ENCODE peak calls at places on chromosomes 5 and 9, in four cellular contexts. J is HCT116, G is dorsolateral prefrontal cortex, D is uterus. U is an unnamed sample.

GRCh38 chr9:134955801-134956200 is 38.1 kb upstream of the FCN1 start:
- DNase-seq in D (no peak), G (peak; percentile 7), J (no peak), U (no peak)

GRCh38 chr9:118422513-118422912 is 718.3 kb downstream of the TLR4 start:
- DNase-seq in J (no peak), G (no peak), D (no peak), U (no peak)

GRCh38 chr5:176675676-176676360 is 28.5 kb downstream of the TSPAN17 start:
- DNase-seq in J (peak; percentile 57), D (no peak), G (no peak), U (no peak)

GRCh38 chr5:42951847-42952411 is 88.2 kb downstream of the ANXA2R start:
- DNase-seq in D (peak; percentile 22), G (no peak), J (no peak), U (no peak)

GRCh38 chr9:109264865-109265532 is 55.9 kb downstream of the EPB41L4B start:
- DNase-seq in J (no peak), D (no peak), G (no peak), U (no peak)

GRCh38 chr9:133128152-133128551 is 7.1 kb upstream of the RALGDS start:
- DNase-seq in J (no peak), D (no peak), G (no peak), U (no peak)

GRCh38 chr5:171989276-171989675 is 17.2 kb downstream of the FBXW11 start:
- DNase-seq in G (no peak), J (no peak), D (no peak), U (no peak)

GRCh38 chr9:130938652-130939404 is at the start of gene FIBCD1:
- DNase-seq in G (no peak), D (no peak), J (peak; percentile 29), U (no peak)

GRCh38 chr9:109894921-109895758 is 115.1 kb downstream of the PALM2AKAP2 start:
- DNase-seq in J (no peak), G (no peak), D (no peak), U (no peak)

GRCh38 chr5:172748341-172748843 is 22.6 kb downstream of the DUSP1 start:
- DNase-seq in J (no peak), G (no peak), D (peak; percentile 66), U (no peak)

GRCh38 chr9:124254261-124254682 is 3.5 kb upstream of the NEK6 start:
- DNase-seq in G (no peak), J (no peak), D (no peak), U (no peak)

GRCh38 chr9:35051069-35051967 is 21.1 kb downstream of the VCP start:
- DNase-seq in J (peak; percentile 27), D (peak; percentile 43), G (no peak), U (no peak)

GRCh38 chr5:126674145-126674544 is 73.4 kb downstream of the PHAX start:
- DNase-seq in J (no peak), G (no peak), D (no peak), U (no peak)

GRCh38 chr9:82776508-82776907 is 286.4 kb downstream of the RASEF start:
- DNase-seq in D (no peak), G (no peak), J (no peak), U (no peak)

GRCh38 chr9:137696526-137696925 is 77.7 kb downstream of the EHMT1 start:
- DNase-seq in J (no peak), D (no peak), G (no peak), U (no peak)

GRCh38 chr5:82922086-82922734 is 155.0 kb downstream of the TMEM167A start:
- DNase-seq in G (peak; percentile 70), J (no peak), D (no peak), U (no peak)

GRCh38 chr9:79134654-79135053 is 437.1 kb upstream of the TLE4 start:
- DNase-seq in J (peak; percentile 12), G (no peak), D (no peak), U (no peak)

GRCh38 chr5:137182576-137182975 is 316.6 kb downstream of the SPOCK1 start:
- DNase-seq in G (no peak), D (no peak), J (no peak), U (no peak)

GRCh38 chr5:119954106-119954505 is 324.7 kb downstream of the FAM170A start:
- DNase-seq in J (no peak), G (no peak), D (no peak), U (no peak)

GRCh38 chr5:115541586-115541985 is 3.0 kb downstream of the FEM1C start:
- DNase-seq in J (no peak), D (no peak), G (no peak), U (no peak)

GRCh38 chr9:79155308-79155707 is 416.5 kb upstream of the TLE4 start:
- DNase-seq in D (no peak), G (no peak), J (no peak), U (no peak)

GRCh38 chr9:8733096-8733954 is 933.7 kb upstream of the DMAC1 start:
- DNase-seq in J (no peak), D (peak; percentile 26), G (peak; percentile 79), U (no peak)

DNA sequence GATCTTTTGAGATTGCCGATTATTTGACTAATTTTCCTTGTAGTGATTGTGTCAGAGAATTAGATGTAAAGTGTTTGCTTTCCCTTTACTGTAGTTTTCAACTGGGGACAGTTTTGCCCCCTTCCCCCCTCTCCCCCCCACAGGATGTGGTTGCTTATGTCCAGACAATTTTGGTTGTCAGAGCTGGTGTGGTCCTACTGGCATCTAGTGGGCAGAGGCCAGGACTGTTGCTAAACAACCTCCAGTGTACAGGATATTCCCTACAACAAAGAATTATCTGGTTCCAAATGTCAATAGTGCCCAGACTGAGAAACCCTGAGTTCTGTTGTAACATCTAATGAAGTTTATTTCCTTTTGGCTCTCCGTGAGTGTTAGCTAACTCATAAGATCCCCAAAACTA is 20.0 kb downstream of the TMEFF1 start:
- DNase-seq in D (no peak), J (no peak), G (no peak), U (no peak)
- TF ChIP-seq CTCF in D (no peak), J (no peak), G (peak; percentile 48), U (peak; percentile 56)

GRCh38 chr5:141095263-141095641 is 837 bp downstream of the PCDHB2 start:
- DNase-seq in J (no peak), D (no peak), G (no peak), U (no peak)

GRCh38 chr5:141100243-141100805 is at the start of gene PCDHB3:
- DNase-seq in J (peak; percentile 16), G (no peak), D (no peak), U (no peak)

DNA sequence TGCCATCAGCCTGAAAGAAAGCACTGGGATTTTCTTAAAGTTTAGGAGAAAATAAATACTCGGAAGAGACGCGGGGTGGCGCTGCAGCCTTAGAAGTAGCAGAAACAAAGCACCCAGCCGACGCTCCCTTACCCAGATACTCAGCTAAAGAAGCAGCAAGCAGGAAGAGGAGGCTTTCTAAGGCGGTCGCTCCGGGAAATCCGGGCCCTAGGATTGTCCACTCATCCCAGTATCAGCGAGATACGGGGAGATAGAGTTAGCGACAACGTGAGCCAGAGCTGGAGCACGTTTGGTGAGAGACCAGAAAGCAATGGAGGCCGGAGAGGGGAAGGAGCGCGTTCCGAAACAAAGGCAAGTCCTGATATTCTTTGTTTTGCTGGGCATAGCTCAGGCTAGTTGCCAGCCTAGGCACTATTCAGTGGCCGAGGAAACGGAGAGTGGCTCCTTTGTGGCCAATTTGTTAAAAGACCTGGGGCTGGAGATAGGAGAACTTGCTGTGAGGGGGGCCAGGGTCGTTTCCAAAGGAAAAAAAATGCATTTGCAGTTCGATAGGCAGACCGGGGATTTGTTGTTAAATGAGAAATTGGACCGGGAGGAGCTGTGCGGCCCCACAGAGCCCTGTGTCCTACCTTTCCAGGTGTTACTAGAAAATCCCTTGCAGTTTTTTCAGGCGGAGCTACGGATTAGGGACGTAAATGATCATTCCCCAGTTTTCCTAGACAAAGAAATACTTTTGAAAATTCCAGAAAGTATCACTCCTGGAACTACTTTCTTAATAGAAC is at the start of gene PCDHB2:
- DNase-seq in G (no peak), J (no peak), D (no peak), U (no peak)
- H3K4me3 ChIP-seq in G (peak within 1 kb of the TSS; percentile 43), J (no peak within 1 kb of the TSS), D (peak within 1 kb of the TSS; percentile 14), U (peak within 1 kb of the TSS; percentile 50)

GRCh38 chr5:111820072-111820471 is 63.1 kb upstream of the NREP start:
- DNase-seq in J (no peak), G (no peak), D (no peak), U (no peak)
- TF ChIP-seq CTCF in J (no peak), G (peak; percentile 27), D (no peak), U (peak; percentile 13)

GRCh38 chr5:123699571-123699970 is 187.6 kb downstream of the CSNK1G3 start:
- DNase-seq in D (no peak), J (no peak), G (no peak), U (no peak)

GRCh38 chr5:123696948-123697347 is 185.0 kb downstream of the CSNK1G3 start:
- DNase-seq in G (peak; percentile 91), J (no peak), D (peak; percentile 22), U (no peak)

GRCh38 chr5:123701511-123702200 is 189.7 kb downstream of the CSNK1G3 start:
- DNase-seq in D (no peak), G (no peak), J (no peak), U (no peak)

GRCh38 chr5:123705741-123706140 is 193.8 kb downstream of the CSNK1G3 start:
- DNase-seq in D (no peak), G (no peak), J (no peak), U (no peak)

GRCh38 chr5:123700624-123701023 is 188.6 kb downstream of the CSNK1G3 start:
- DNase-seq in G (no peak), J (peak; percentile 32), D (peak; percentile 15), U (peak; percentile 97)
- H3K4me3 ChIP-seq in G (no peak overlapping the region), J (no peak overlapping the region), D (no peak overlapping the region), U (no peak overlapping the region)

DNA sequence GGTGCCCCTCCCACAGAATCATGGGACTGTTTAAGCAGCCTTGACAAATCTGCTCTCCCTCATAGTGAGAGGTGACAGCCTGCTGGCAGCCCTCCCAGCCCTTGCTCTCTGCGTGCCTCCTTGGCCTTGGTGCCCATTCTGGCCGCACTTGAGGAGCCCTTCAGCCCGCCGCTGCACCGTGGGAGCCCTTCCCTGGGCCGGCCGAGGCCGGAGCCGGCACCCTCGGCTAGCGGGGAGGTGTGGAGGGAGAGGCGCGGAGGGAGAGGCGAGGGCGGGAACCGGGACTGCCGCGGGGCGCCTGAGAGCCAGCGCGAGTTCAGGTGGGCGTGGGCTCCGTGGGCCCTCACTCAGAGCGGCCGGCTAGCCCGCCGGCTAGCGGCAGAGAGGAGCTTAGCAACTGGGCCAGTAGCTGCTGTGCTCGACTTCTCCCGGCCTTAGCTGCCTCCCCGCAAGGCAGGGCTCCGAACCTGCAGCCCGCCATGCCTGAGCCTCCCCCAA is 125.9 kb upstream of the MYO10 start:
- DNase-seq in D (no peak), J (no peak), G (no peak), U (no peak)
- TF ChIP-seq CTCF in D (no peak), J (no peak), G (no peak), U (no peak)

GRCh38 chr9:4762108-4762888 is 21.3 kb upstream of the AK3 start:
- DNase-seq in J (peak; percentile 78), G (peak; percentile 70), D (peak; percentile 65), U (peak; percentile 49)

GRCh38 chr9:4764033-4764432 is 23.0 kb upstream of the AK3 start:
- DNase-seq in D (no peak), G (no peak), J (no peak), U (no peak)

GRCh38 chr9:4760122-4760521 is 19.1 kb upstream of the AK3 start:
- DNase-seq in J (no peak), D (no peak), G (no peak), U (no peak)

GRCh38 chr9:4768681-4769080 is 24.1 kb upstream of the RCL1 start:
- DNase-seq in D (no peak), G (no peak), J (no peak), U (no peak)

GRCh38 chr9:4762889-4763521 is 22.0 kb upstream of the AK3 start:
- DNase-seq in G (no peak), D (no peak), J (no peak), U (no peak)
- H3K4me3 ChIP-seq in G (peak overlapping the region; percentile 10), D (no peak overlapping the region), J (no peak overlapping the region), U (peak overlapping the region; percentile 40)

U was measured in epithelial cell of proximal tubule.